ENCODE peak calls at places on chromosomes 4 and X, in eight cellular contexts. Z, M, T, K, A, B, I and X are unnamed samples.

GRCh38 chr4:150039790-150040189 is 38.5 kb upstream of the DCLK2 start:
- DNase-seq in T (no peak), I (peak), B (no peak), Z (no peak), K (no peak), M (no peak), A (no peak), X (no peak)

GRCh38 chr4:5341151-5341925 is 290.1 kb downstream of the STK32B start:
- DNase-seq in M (no peak), Z (no peak), I (no peak), T (no peak), K (no peak), A (no peak), B (no peak), X (no peak)

GRCh38 chr4:111652206-111652605 is 493.0 kb upstream of the FAM241A start:
- DNase-seq in T (peak), A (no peak), K (no peak), I (no peak), B (no peak), Z (no peak), M (no peak), X (no peak)

GRCh38 chrX:71365876-71366673 is at the start of gene TAF1:
- DNase-seq in K (peak), M (peak), B (peak), A (peak), T (peak), I (peak), Z (peak), X (peak)

GRCh38 chrX:21946925-21947641 is 6.6 kb downstream of the SMS start:
- DNase-seq in T (peak), M (no peak), K (peak), A (no peak), B (peak), Z (no peak), I (peak), X (no peak)

GRCh38 chr4:168527560-168527959 is 30.7 kb downstream of the PALLD start:
- DNase-seq in B (no peak), I (no peak), K (peak), A (no peak), M (no peak), Z (no peak), T (peak), X (no peak)

GRCh38 chr4:3637326-3638016 is 105.2 kb upstream of the LRPAP1 start:
- DNase-seq in I (no peak), M (no peak), B (peak), K (no peak), Z (no peak), T (peak), A (peak), X (peak)

GRCh38 chr4:159206427-159206871 is 103.6 kb downstream of the RAPGEF2 start:
- DNase-seq in I (no peak), A (no peak), Z (no peak), T (no peak), K (peak), B (no peak), M (no peak), X (no peak)

GRCh38 chrX:74421181-74422028 is at the start of gene SLC16A2:
- DNase-seq in A (peak), K (peak), M (peak), Z (peak), B (peak), I (peak), T (peak), X (peak)

GRCh38 chr4:175708739-175709138 is 103.3 kb downstream of the GPM6A start:
- DNase-seq in M (no peak), T (no peak), I (no peak), B (no peak), Z (no peak), K (no peak), A (no peak), X (no peak)

GRCh38 chr4:145679991-145680455 is at the start of gene C4orf51:
- DNase-seq in M (no peak), T (peak), Z (no peak), K (peak), A (no peak), I (no peak), B (no peak), X (no peak)

GRCh38 chr4:121822796-121823504 is 733 bp downstream of the CCNA2 start:
- DNase-seq in T (peak), A (no peak), K (peak), B (peak), I (peak), Z (no peak), M (peak), X (peak)

GRCh38 chrX:130171446-130172126 is at the start of gene RAB33A:
- DNase-seq in Z (peak), K (peak), M (peak), A (no peak), I (peak), T (peak), B (peak), X (peak)

GRCh38 chr4:75180790-75181776 is 248.2 kb downstream of the PARM1 start:
- DNase-seq in I (peak), T (peak), B (no peak), M (no peak), A (no peak), Z (no peak), K (no peak), X (no peak)

GRCh38 chr4:176792348-176793059 is at the start of gene VEGFC:
- DNase-seq in M (peak), B (peak), Z (peak), T (peak), I (peak), K (peak), A (peak), X (peak)

GRCh38 chr4:121684016-121684415 is 12.8 kb downstream of the ANXA5 start:
- DNase-seq in T (no peak), K (no peak), I (no peak), A (no peak), B (no peak), M (no peak), Z (no peak), X (no peak)

GRCh38 chr4:133711817-133712216 is 489.8 kb downstream of the PABPC4L start:
- DNase-seq in I (peak), A (no peak), K (no peak), B (no peak), M (no peak), T (no peak), Z (no peak), X (no peak)

GRCh38 chr4:102344520-102344954 is 745 bp downstream of the SLC39A8 start:
- DNase-seq in B (peak), T (peak), I (peak), M (peak), Z (peak), K (peak), A (peak), X (peak)